ENCODE peak calls at places on chromosomes 13 and 19, in five cellular contexts. M is ACHN, Z is DMS153, O is SW480, Q is brain microvascular endothelial cell. F is an unnamed sample.

GRCh38 chr13:34591801-34592454 is 350.1 kb upstream of the NBEA start:
- DNase-seq in M (no peak), O (no peak), Q (no peak), Z (no peak), F (no peak)

GRCh38 chr13:39565036-39565949 is 37.7 kb downstream of the LHFPL6 start:
- DNase-seq in O (peak), M (peak), Q (peak), Z (no peak), F (no peak)

GRCh38 chr13:107138987-107139386 is 571.0 kb upstream of the ARGLU1 start:
- DNase-seq in Q (no peak), M (no peak), Z (no peak), O (no peak), F (no peak)

GRCh38 chr19:1854542-1855039 is 6.3 kb upstream of the REXO1 start:
- DNase-seq in M (no peak), Z (no peak), O (no peak), Q (peak), F (no peak)

GRCh38 chr13:44661936-44662335 is 85.8 kb upstream of the TSC22D1 start:
- DNase-seq in M (no peak), O (no peak), Z (no peak), Q (no peak), F (no peak)

GRCh38 chr19:7529246-7529600 is 6.3 kb upstream of the PNPLA6 start:
- DNase-seq in Q (no peak), O (no peak), Z (no peak), M (no peak), F (no peak)

GRCh38 chr19:55088021-55088451 is 12.4 kb downstream of the EPS8L1 start:
- DNase-seq in Q (no peak), Z (peak), M (no peak), O (no peak), F (no peak)

GRCh38 chr19:56538761-56539263 is at the start of gene ZFP28:
- DNase-seq in O (no peak), M (no peak), Q (no peak), Z (no peak), F (peak)

GRCh38 chr13:51829236-51829899 is 15.6 kb downstream of the TMEM272 start:
- DNase-seq in Z (no peak), M (no peak), Q (no peak), O (no peak), F (no peak)

GRCh38 chr13:89695343-89696257 is 1651.9 kb upstream of the MIR17HG start:
- DNase-seq in Z (peak), M (peak), Q (peak), O (peak), F (peak)

GRCh38 chr19:5487222-5487621 is 32.0 kb downstream of the ZNRF4 start:
- DNase-seq in O (no peak), M (no peak), Q (no peak), Z (no peak), F (no peak)

GRCh38 chr19:54551293-54551692 is 22.3 kb upstream of the LILRA2 start:
- DNase-seq in O (no peak), M (no peak), Z (no peak), Q (no peak), F (no peak)

GRCh38 chr13:106349080-106349841 is 186.2 kb downstream of the EFNB2 start:
- DNase-seq in O (peak), Z (peak), M (peak), Q (peak), F (peak)

GRCh38 chr19:19613456-19613855 is 5.0 kb downstream of the PBX4 start:
- DNase-seq in O (peak), M (no peak), Q (no peak), Z (no peak), F (no peak)

GRCh38 chr19:55460670-55461258 is 678 bp downstream of the ISOC2 start:
- DNase-seq in O (peak), Z (peak), M (peak), Q (peak), F (peak)

GRCh38 chr13:29702912-29703351 is 107.4 kb upstream of the SLC7A1 start:
- DNase-seq in O (no peak), Z (no peak), M (no peak), Q (peak), F (no peak)

GRCh38 chr13:72864142-72865035 is 82.5 kb downstream of the PIBF1 start:
- DNase-seq in O (no peak), Q (no peak), M (no peak), Z (no peak), F (no peak)

GRCh38 chr19:53577968-53578367 is 40.0 kb downstream of the ZNF331 start:
- DNase-seq in Q (no peak), M (no peak), O (no peak), Z (no peak), F (no peak)

GRCh38 chr19:21317821-21318220 is 11.4 kb downstream of the ZNF708 start:
- DNase-seq in M (no peak), O (no peak), Z (no peak), Q (no peak), F (no peak)

GRCh38 chr13:54133721-54134120 is 1105.1 kb downstream of the OLFM4 start:
- DNase-seq in M (no peak), Q (no peak), O (no peak), Z (no peak), F (no peak)

GRCh38 chr13:23570099-23570926 is at the start of gene TNFRSF19:
- DNase-seq in M (no peak), Z (peak), O (peak), Q (peak), F (no peak)

GRCh38 chr13:61873717-61874116 is 458.1 kb upstream of the PCDH20 start:
- DNase-seq in Q (no peak), M (no peak), O (no peak), Z (no peak), F (no peak)

GRCh38 chr13:87669379-87669978 is 1.7 kb upstream of the SLITRK5 start:
- DNase-seq in Q (no peak), O (peak), M (peak), Z (peak), F (peak)

GRCh38 chr19:42132030-42132628 is at the start of gene POU2F2:
- DNase-seq in Z (no peak), Q (no peak), O (no peak), M (no peak), F (no peak)

GRCh38 chr19:2223959-2224358 is 12.2 kb downstream of the PLEKHJ1 start:
- DNase-seq in Z (no peak), M (no peak), Q (no peak), O (no peak), F (no peak)

GRCh38 chr19:49985926-49986325 is 25.0 kb upstream of the SIGLEC11 start:
- DNase-seq in M (no peak), Z (no peak), Q (no peak), O (no peak), F (no peak)

GRCh38 chr13:51298812-51299211 is 40.7 kb upstream of the SERPINE3 start:
- DNase-seq in Z (no peak), M (no peak), O (no peak), Q (no peak), F (no peak)

GRCh38 chr19:33388817-33389573 is 15.5 kb downstream of the CEBPG start:
- DNase-seq in M (no peak), Z (no peak), O (no peak), Q (no peak), F (no peak)

GRCh38 chr13:59674616-59675015 is 489.1 kb downstream of the DIAPH3 start:
- DNase-seq in O (no peak), Z (no peak), Q (no peak), M (no peak), F (no peak)

GRCh38 chr19:19342086-19343015 is 21.7 kb downstream of the MAU2 start:
- DNase-seq in M (peak), Z (peak), O (peak), Q (peak), F (peak)

F was measured in NCI-H748 treated with DMSO at 0.1 percent for 48 hours.